ENCODE peak calls at places on chromosomes 6 and 20, in six cellular contexts. One of them, this sample, is unnamed.

GRCh38 chr20:9200196-9200595 is 131.3 kb downstream of the PLCB4 start:
- DNase-seq in GM13976: no peak
- DNase-seq in coronary artery: no peak
- DNase-seq in cerebellar nuclear complex: no peak
- DNase-seq in tibial nerve: no peak
- DNase-seq in Caki2: no peak
- DNase-seq in this sample: no peak

GRCh38 chr6:158808918-158809678 is 10.1 kb downstream of the EZR start:
- DNase-seq in GM13976: no peak
- DNase-seq in coronary artery: no peak
- DNase-seq in cerebellar nuclear complex: no peak
- DNase-seq in tibial nerve: no peak
- DNase-seq in Caki2: peak; percentile 44
- DNase-seq in this sample: no peak

GRCh38 chr20:36400901-36401300 is 94.8 kb downstream of the DLGAP4 start:
- DNase-seq in GM13976: no peak
- DNase-seq in coronary artery: no peak
- DNase-seq in cerebellar nuclear complex: no peak
- DNase-seq in tibial nerve: no peak
- DNase-seq in Caki2: no peak
- DNase-seq in this sample: peak; percentile 80

GRCh38 chr6:56335733-56336132 is 88.4 kb upstream of the COL21A1 start:
- DNase-seq in GM13976: no peak
- DNase-seq in coronary artery: no peak
- DNase-seq in cerebellar nuclear complex: no peak
- DNase-seq in tibial nerve: no peak
- DNase-seq in Caki2: peak; percentile 20
- DNase-seq in this sample: no peak

GRCh38 chr20:6739406-6739805 is 28.1 kb upstream of the BMP2 start:
- DNase-seq in GM13976: no peak
- DNase-seq in coronary artery: no peak
- DNase-seq in cerebellar nuclear complex: no peak
- DNase-seq in tibial nerve: no peak
- DNase-seq in Caki2: no peak
- DNase-seq in this sample: no peak

GRCh38 chr6:170028629-170029345 is 262.1 kb downstream of the DLL1 start:
- DNase-seq in GM13976: no peak
- DNase-seq in coronary artery: peak; percentile 61
- DNase-seq in cerebellar nuclear complex: no peak
- DNase-seq in tibial nerve: no peak
- DNase-seq in Caki2: no peak
- DNase-seq in this sample: no peak

GRCh38 chr20:58867211-58867610 is 14.7 kb downstream of the GNAS start:
- DNase-seq in GM13976: no peak
- DNase-seq in coronary artery: no peak
- DNase-seq in cerebellar nuclear complex: no peak
- DNase-seq in tibial nerve: peak; percentile 48
- DNase-seq in Caki2: no peak
- DNase-seq in this sample: no peak

GRCh38 chr6:111482236-111482958 is 621 bp downstream of the REV3L start:
- DNase-seq in GM13976: peak; percentile 50
- DNase-seq in coronary artery: peak; percentile 82
- DNase-seq in cerebellar nuclear complex: no peak
- DNase-seq in tibial nerve: peak; percentile 45
- DNase-seq in Caki2: peak; percentile 58
- DNase-seq in this sample: peak; percentile 30

GRCh38 chr6:11050735-11051134 is 6.6 kb upstream of the ELOVL2 start:
- DNase-seq in GM13976: no peak
- DNase-seq in coronary artery: no peak
- DNase-seq in cerebellar nuclear complex: no peak
- DNase-seq in tibial nerve: no peak
- DNase-seq in Caki2: peak; percentile 28
- DNase-seq in this sample: no peak

GRCh38 chr6:143328885-143329284 is 121.6 kb downstream of the ADAT2 start:
- DNase-seq in GM13976: no peak
- DNase-seq in coronary artery: no peak
- DNase-seq in cerebellar nuclear complex: no peak
- DNase-seq in tibial nerve: no peak
- DNase-seq in Caki2: peak; percentile 21
- DNase-seq in this sample: no peak

GRCh38 chr6:116351101-116351500 is 19.6 kb upstream of the DSE start:
- DNase-seq in GM13976: no peak
- DNase-seq in coronary artery: no peak
- DNase-seq in cerebellar nuclear complex: no peak
- DNase-seq in tibial nerve: no peak
- DNase-seq in Caki2: no peak
- DNase-seq in this sample: no peak

GRCh38 chr6:28982476-28983266 is 22.4 kb downstream of the ZNF311 start:
- DNase-seq in GM13976: no peak
- DNase-seq in coronary artery: no peak
- DNase-seq in cerebellar nuclear complex: no peak
- DNase-seq in tibial nerve: peak; percentile 20
- DNase-seq in Caki2: peak; percentile 79
- DNase-seq in this sample: no peak

GRCh38 chr6:20564269-20564668 is 30.0 kb downstream of the CDKAL1 start:
- DNase-seq in GM13976: peak; percentile 36
- DNase-seq in coronary artery: no peak
- DNase-seq in cerebellar nuclear complex: no peak
- DNase-seq in tibial nerve: no peak
- DNase-seq in Caki2: peak; percentile 39
- DNase-seq in this sample: peak; percentile 19

GRCh38 chr6:75748743-75749538 is at the start of gene MYO6:
- DNase-seq in GM13976: peak; percentile 86
- DNase-seq in coronary artery: peak; percentile 75
- DNase-seq in cerebellar nuclear complex: no peak
- DNase-seq in tibial nerve: peak; percentile 35
- DNase-seq in Caki2: peak; percentile 65
- DNase-seq in this sample: peak; percentile 91

GRCh38 chr6:17714879-17715860 is 8.4 kb upstream of the NUP153 start:
- DNase-seq in GM13976: peak; percentile 59
- DNase-seq in coronary artery: no peak
- DNase-seq in cerebellar nuclear complex: no peak
- DNase-seq in tibial nerve: no peak
- DNase-seq in Caki2: peak; percentile 60
- DNase-seq in this sample: no peak

GRCh38 chr20:57092112-57092899 is 174.1 kb downstream of the BMP7 start:
- DNase-seq in GM13976: peak; percentile 86
- DNase-seq in coronary artery: no peak
- DNase-seq in cerebellar nuclear complex: no peak
- DNase-seq in tibial nerve: peak; percentile 33
- DNase-seq in Caki2: peak; percentile 46
- DNase-seq in this sample: peak; percentile 94

GRCh38 chr6:132357120-132357519 is 44.2 kb downstream of the MOXD1 start:
- DNase-seq in GM13976: no peak
- DNase-seq in coronary artery: no peak
- DNase-seq in cerebellar nuclear complex: no peak
- DNase-seq in tibial nerve: no peak
- DNase-seq in Caki2: no peak
- DNase-seq in this sample: no peak

GRCh38 chr20:14700641-14700965 is 363.2 kb upstream of the FLRT3 start:
- DNase-seq in GM13976: no peak
- DNase-seq in coronary artery: no peak
- DNase-seq in cerebellar nuclear complex: no peak
- DNase-seq in tibial nerve: no peak
- DNase-seq in Caki2: peak; percentile 54
- DNase-seq in this sample: no peak

GRCh38 chr20:48908661-48909316 is 12.7 kb upstream of the ARFGEF2 start:
- DNase-seq in GM13976: no peak
- DNase-seq in coronary artery: no peak
- DNase-seq in cerebellar nuclear complex: no peak
- DNase-seq in tibial nerve: no peak
- DNase-seq in Caki2: no peak
- DNase-seq in this sample: no peak

GRCh38 chr6:90005048-90005827 is 111.0 kb downstream of the GJA10 start:
- DNase-seq in GM13976: no peak
- DNase-seq in coronary artery: no peak
- DNase-seq in cerebellar nuclear complex: no peak
- DNase-seq in tibial nerve: peak; percentile 38
- DNase-seq in Caki2: no peak
- DNase-seq in this sample: peak; percentile 27

GRCh38 chr6:33958208-33958862 is 154.5 kb upstream of the MLN start:
- DNase-seq in GM13976: no peak
- DNase-seq in coronary artery: no peak
- DNase-seq in cerebellar nuclear complex: no peak
- DNase-seq in tibial nerve: no peak
- DNase-seq in Caki2: no peak
- DNase-seq in this sample: peak; percentile 89

GRCh38 chr6:1614767-1615650 is 5.3 kb downstream of the FOXC1 start:
- DNase-seq in GM13976: no peak
- DNase-seq in coronary artery: no peak
- DNase-seq in cerebellar nuclear complex: no peak
- DNase-seq in tibial nerve: no peak
- DNase-seq in Caki2: no peak
- DNase-seq in this sample: peak; percentile 88

GRCh38 chr20:57385940-57386339 is 5.3 kb upstream of the RBM38 start:
- DNase-seq in GM13976: no peak
- DNase-seq in coronary artery: no peak
- DNase-seq in cerebellar nuclear complex: no peak
- DNase-seq in tibial nerve: no peak
- DNase-seq in Caki2: no peak
- DNase-seq in this sample: no peak

GRCh38 chr20:346640-347316 is at the start of gene NRSN2:
- DNase-seq in GM13976: peak; percentile 88
- DNase-seq in coronary artery: no peak
- DNase-seq in cerebellar nuclear complex: no peak
- DNase-seq in tibial nerve: no peak
- DNase-seq in Caki2: no peak
- DNase-seq in this sample: peak; percentile 96

GRCh38 chr6:18100296-18100695 is 22.2 kb downstream of the NHLRC1 start:
- DNase-seq in GM13976: no peak
- DNase-seq in coronary artery: no peak
- DNase-seq in cerebellar nuclear complex: no peak
- DNase-seq in tibial nerve: no peak
- DNase-seq in Caki2: no peak
- DNase-seq in this sample: no peak

GRCh38 chr6:7219310-7219709 is 93.7 kb downstream of the SSR1 start:
- DNase-seq in GM13976: no peak
- DNase-seq in coronary artery: no peak
- DNase-seq in cerebellar nuclear complex: no peak
- DNase-seq in tibial nerve: peak; percentile 33
- DNase-seq in Caki2: peak; percentile 37
- DNase-seq in this sample: no peak

GRCh38 chr6:38725414-38726183 is 10.5 kb downstream of the DNAH8 start:
- DNase-seq in GM13976: no peak
- DNase-seq in coronary artery: no peak
- DNase-seq in cerebellar nuclear complex: no peak
- DNase-seq in tibial nerve: no peak
- DNase-seq in Caki2: no peak
- DNase-seq in this sample: no peak